ENCODE peak calls at places on chromosomes 1 and 21, in seven cellular contexts. V is GM23338; Y is prostate gland; S is CD8-positive, alpha-beta memory T cell; D is HCT116; R is heart left ventricle; C is IMR-90. B is an unnamed sample. For H3K27me3 and H3K4me1, the result is how much of the 10 kb centered on the place peaks cover.

GRCh38 chr1:118984086-118984989 is 3.8 kb downstream of the TBX15 start:
- DNase-seq in V (peak), Y (no peak), S (no peak), D (no peak), R (no peak), C (peak), B (no peak)

GRCh38 chr21:42749226-42749625 is 95.8 kb downstream of the PDE9A start:
- DNase-seq in V (no peak), Y (no peak), S (no peak), D (no peak), R (no peak), C (no peak), B (no peak)

GRCh38 chr1:162832470-162832869 is 28.5 kb downstream of the CCDC190 start:
- DNase-seq in V (no peak), Y (no peak), S (no peak), D (no peak), R (no peak), C (no peak), B (no peak)

GRCh38 chr1:192768463-192768862 is 40.4 kb upstream of the RGS2 start:
- DNase-seq in V (no peak), Y (no peak), S (no peak), D (no peak), R (no peak), C (no peak), B (no peak)

GRCh38 chr21:24076179-24076578 is 1531.1 kb downstream of the MRPL39 start:
- DNase-seq in V (no peak), Y (no peak), S (no peak), D (no peak), R (no peak), C (peak), B (no peak)

GRCh38 chr1:239056940-239057339 is 329.4 kb upstream of the CHRM3 start:
- DNase-seq in V (peak), Y (peak), S (no peak), D (no peak), R (no peak), C (no peak), B (no peak)

GRCh38 chr1:43585596-43585995 is 54.9 kb downstream of the PTPRF start:
- DNase-seq in V (no peak), Y (no peak), S (no peak), D (no peak), R (no peak), C (no peak), B (no peak)

GRCh38 chr1:21904725-21905520 is 32.2 kb downstream of the HSPG2 start:
- DNase-seq in V (no peak), Y (no peak), S (no peak), D (peak), R (peak), C (peak), B (no peak)

GRCh38 chr1:244970236-244970652 is 105.9 kb upstream of the HNRNPU start:
- DNase-seq in V (peak), Y (no peak), S (peak), D (peak), R (no peak), C (peak), B (no peak)

GRCh38 chr21:33587792-33588484 is 546 bp downstream of the DONSON start:
- DNase-seq in V (peak), Y (peak), S (peak), D (no peak), R (peak), C (peak), B (no peak)

GRCh38 chr1:172845371-172845770 is 186.5 kb downstream of the FASLG start:
- DNase-seq in V (peak), Y (no peak), S (peak), D (no peak), R (no peak), C (peak), B (no peak)

GRCh38 chr1:33123266-33123665 is 42.3 kb downstream of the AZIN2 start:
- DNase-seq in V (no peak), Y (no peak), S (no peak), D (no peak), R (no peak), C (no peak), B (no peak)

GRCh38 chr1:108611984-108612383 is 48.9 kb downstream of the HENMT1 start:
- DNase-seq in V (no peak), Y (no peak), S (no peak), D (no peak), R (no peak), C (no peak), B (no peak)

GRCh38 chr1:55055084-55055882 is 15.9 kb downstream of the PCSK9 start:
- DNase-seq in V (no peak), Y (no peak), S (no peak), D (no peak), R (no peak), C (no peak), B (no peak)

GRCh38 chr1:36420409-36420808 is 22.7 kb upstream of the LSM10 start:
- DNase-seq in V (no peak), Y (no peak), S (no peak), D (no peak), R (no peak), C (no peak), B (no peak)

GRCh38 chr1:64291931-64292330 is 88.5 kb downstream of the UBE2U start:
- DNase-seq in V (no peak), Y (no peak), S (no peak), D (no peak), R (no peak), C (no peak), B (no peak)

GRCh38 chr1:228369608-228370438 is 36.8 kb downstream of the TRIM11 start:
- DNase-seq in V (no peak), Y (no peak), S (no peak), D (no peak), R (no peak), C (no peak), B (no peak)

GRCh38 chr1:101111461-101111860 is 85.9 kb upstream of the DPH5 start:
- DNase-seq in V (no peak), Y (no peak), S (no peak), D (no peak), R (no peak), C (no peak), B (no peak)

GRCh38 chr1:117735045-117735992 is 129.5 kb downstream of the TENT5C start:
- DNase-seq in V (peak), Y (no peak), S (peak), D (no peak), R (peak), C (peak), B (no peak)

GRCh38 chr21:28828981-28829380 is 163.7 kb downstream of the LTN1 start:
- DNase-seq in V (no peak), Y (no peak), S (no peak), D (no peak), R (no peak), C (no peak), B (no peak)

GRCh38 chr21:34544032-34544496 is 32.1 kb upstream of the KCNE1 start:
- DNase-seq in V (peak), Y (peak), S (peak), D (peak), R (peak), C (peak), B (peak)

GRCh38 chr1:46218443-46218842 is 15.3 kb downstream of the LURAP1 start:
- DNase-seq in V (no peak), Y (peak), S (no peak), D (no peak), R (no peak), C (no peak), B (no peak)

GRCh38 chr1:215526147-215526845 is 40.8 kb upstream of the KCTD3 start:
- DNase-seq in V (peak), Y (no peak), S (no peak), D (peak), R (no peak), C (peak), B (no peak)

GRCh38 chr1:158989424-158989823 is 20.3 kb upstream of the IFI16 start:
- DNase-seq in V (no peak), Y (no peak), S (no peak), D (no peak), R (no peak), C (no peak), B (no peak)

GRCh38 chr1:229381234-229381633 is 38.4 kb upstream of the CCSAP start:
- DNase-seq in V (peak), Y (no peak), S (no peak), D (no peak), R (no peak), C (no peak), B (no peak)

GRCh38 chr21:43884012-43884860 is 19.2 kb downstream of the AGPAT3 start:
- DNase-seq in V (peak), Y (no peak), S (no peak), D (peak), R (no peak), C (no peak), B (no peak)

GRCh38 chr1:151166506-151166956 is 587 bp downstream of the SCNM1 start:
- DNase-seq in V (peak), Y (no peak), S (no peak), D (no peak), R (no peak), C (peak), B (no peak)

GRCh38 chr1:112957133-112957812 is 1.3 kb upstream of the SLC16A1 start:
- DNase-seq in V (peak), Y (no peak), S (peak), D (peak), R (peak), C (peak), B (peak)

GRCh38 chr1:172883844-172884243 is 166.9 kb downstream of the TNFSF18 start:
- DNase-seq in V (no peak), Y (no peak), S (no peak), D (no peak), R (no peak), C (no peak), B (no peak)

GRCh38 chr21:34807146-34807880 is 138.5 kb downstream of the CLIC6 start:
- DNase-seq in V (no peak), Y (no peak), S (peak), D (no peak), R (no peak), C (peak), B (no peak)

GRCh38 chr1:179366093-179366800 is 476 bp downstream of the AXDND1 start:
- DNase-seq in V (peak), Y (no peak), S (no peak), D (no peak), R (no peak), C (peak), B (no peak)

GRCh38 chr1:171381866-171382210 is 67.9 kb downstream of the FMO4 start:
- DNase-seq in V (no peak), Y (no peak), S (no peak), D (no peak), R (no peak), C (no peak), B (no peak)

GRCh38 chr1:203744008-203744972 is 20.7 kb upstream of the LAX1 start:
- DNase-seq in V (peak), Y (peak), S (peak), D (no peak), R (peak), C (peak), B (no peak)

GRCh38 chr1:206032356-206033140 is 8.9 kb upstream of the CTSE start:
- DNase-seq in V (no peak), Y (no peak), S (no peak), D (no peak), R (no peak), C (no peak), B (no peak)

GRCh38 chr21:27173052-27173451 is 206.2 kb upstream of the ADAMTS5 start:
- DNase-seq in V (no peak), Y (no peak), S (no peak), D (no peak), R (no peak), C (no peak), B (no peak)

GRCh38 chr1:174445817-174446216 is 1.9 kb upstream of the GPR52 start:
- DNase-seq in V (peak), Y (no peak), S (no peak), D (no peak), R (no peak), C (no peak), B (no peak)

GRCh38 chr1:156841289-156841855 is 17.5 kb downstream of the INSRR start:
- DNase-seq in V (peak), Y (no peak), S (no peak), D (no peak), R (no peak), C (no peak), B (no peak)
- H3K27me3 ChIP-seq in V (half or more), Y (under half), S (under half), D (under half), R (under half), C (half or more), B (under half)

DNA sequence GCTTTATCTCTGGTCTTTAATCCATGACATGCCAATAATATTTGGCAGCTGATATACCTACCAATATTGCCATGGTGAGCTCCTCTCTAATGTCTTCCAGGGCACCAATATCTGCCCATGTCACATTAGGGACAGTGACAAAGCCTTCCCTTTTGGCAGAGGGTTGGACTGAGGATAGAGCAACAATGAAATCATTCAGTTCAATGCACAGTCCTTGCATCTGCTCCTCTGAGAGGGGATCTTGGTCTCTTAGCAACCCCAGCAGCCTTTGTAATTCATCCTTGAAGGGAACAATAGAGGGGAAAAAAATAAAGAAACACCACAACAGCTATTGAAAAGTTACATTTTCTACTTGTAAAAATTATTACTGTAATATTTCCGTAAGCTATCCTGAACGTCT is 42.3 kb downstream of the NVL start:
- DNase-seq in V (peak), Y (no peak), S (no peak), D (no peak), R (no peak), C (no peak), B (peak)
- H3K27ac ChIP-seq in V (no peak), Y (no peak), S (no peak), D (no peak), R (no peak), C (no peak), B (no peak)

GRCh38 chr1:89955806-89956205 is 39.1 kb upstream of the ZNF326 start:
- DNase-seq in V (no peak), Y (no peak), S (no peak), D (no peak), R (no peak), C (no peak), B (no peak)
- H3K4me1 ChIP-seq in V (under half), Y (under half), S (under half), D (under half), R (under half), C (under half), B (under half)

GRCh38 chr1:197738927-197739326 is 36.4 kb downstream of the DENND1B start:
- DNase-seq in V (no peak), Y (no peak), S (no peak), D (no peak), R (no peak), C (no peak), B (no peak)
- H3K27me3 ChIP-seq in V (under half), Y (under half), S (under half), D (under half), R (under half), C (under half), B (under half)

GRCh38 chr1:226695335-226695900 is 43.7 kb downstream of the ITPKB start:
- DNase-seq in V (no peak), Y (no peak), S (no peak), D (no peak), R (no peak), C (no peak), B (no peak)

GRCh38 chr1:226692067-226692792 is 46.9 kb downstream of the ITPKB start:
- DNase-seq in V (no peak), Y (no peak), S (no peak), D (no peak), R (no peak), C (no peak), B (no peak)

GRCh38 chr1:226691257-226691656 is 47.8 kb downstream of the ITPKB start:
- DNase-seq in V (no peak), Y (no peak), S (peak), D (no peak), R (no peak), C (no peak), B (no peak)

GRCh38 chr1:226690460-226690982 is 48.6 kb downstream of the ITPKB start:
- DNase-seq in V (no peak), Y (peak), S (peak), D (no peak), R (no peak), C (peak), B (no peak)

DNA sequence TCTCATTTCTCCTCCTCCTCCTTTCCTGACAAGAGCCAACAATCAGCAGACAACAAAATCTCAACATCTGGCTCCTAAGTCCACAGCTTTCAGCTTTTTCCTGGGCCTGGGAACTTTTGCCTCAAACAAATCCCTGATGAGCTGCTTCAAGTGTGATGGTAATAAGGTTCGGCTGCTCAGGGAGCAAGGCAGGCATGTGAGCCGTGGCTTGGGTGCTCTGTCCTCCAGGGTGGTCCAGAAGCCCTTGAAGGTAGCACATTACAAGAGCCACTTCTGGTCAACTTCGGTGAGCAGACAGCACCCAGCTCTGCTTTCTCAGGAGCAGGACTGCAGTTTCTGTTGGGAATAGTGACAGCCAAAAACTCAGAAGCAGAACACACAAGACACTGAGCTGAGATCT is 46.2 kb downstream of the ITPKB start:
- DNase-seq in V (no peak), Y (no peak), S (no peak), D (no peak), R (no peak), C (no peak), B (no peak)
- H3K27ac ChIP-seq in V (no peak), Y (peak), S (no peak), D (no peak), R (no peak), C (no peak), B (no peak)

GRCh38 chr1:25703671-25704637 is 87.4 kb downstream of the MAN1C1 start:
- DNase-seq in V (no peak), Y (no peak), S (no peak), D (no peak), R (no peak), C (no peak), B (no peak)

GRCh38 chr1:25701030-25701785 is 84.6 kb downstream of the MAN1C1 start:
- DNase-seq in V (no peak), Y (no peak), S (no peak), D (no peak), R (no peak), C (no peak), B (no peak)

GRCh38 chr1:25703041-25703440 is 86.5 kb downstream of the MAN1C1 start:
- DNase-seq in V (no peak), Y (no peak), S (no peak), D (no peak), R (no peak), C (no peak), B (no peak)

GRCh38 chr1:25700626-25701025 is 84.0 kb downstream of the MAN1C1 start:
- DNase-seq in V (peak), Y (no peak), S (no peak), D (no peak), R (peak), C (no peak), B (no peak)

GRCh38 chr1:25702101-25702775 is 85.6 kb downstream of the MAN1C1 start:
- DNase-seq in V (peak), Y (no peak), S (no peak), D (no peak), R (no peak), C (peak), B (no peak)
- H3K4me1 ChIP-seq in V (half or more), Y (under half), S (under half), D (under half), R (half or more), C (under half), B (under half)

DNA sequence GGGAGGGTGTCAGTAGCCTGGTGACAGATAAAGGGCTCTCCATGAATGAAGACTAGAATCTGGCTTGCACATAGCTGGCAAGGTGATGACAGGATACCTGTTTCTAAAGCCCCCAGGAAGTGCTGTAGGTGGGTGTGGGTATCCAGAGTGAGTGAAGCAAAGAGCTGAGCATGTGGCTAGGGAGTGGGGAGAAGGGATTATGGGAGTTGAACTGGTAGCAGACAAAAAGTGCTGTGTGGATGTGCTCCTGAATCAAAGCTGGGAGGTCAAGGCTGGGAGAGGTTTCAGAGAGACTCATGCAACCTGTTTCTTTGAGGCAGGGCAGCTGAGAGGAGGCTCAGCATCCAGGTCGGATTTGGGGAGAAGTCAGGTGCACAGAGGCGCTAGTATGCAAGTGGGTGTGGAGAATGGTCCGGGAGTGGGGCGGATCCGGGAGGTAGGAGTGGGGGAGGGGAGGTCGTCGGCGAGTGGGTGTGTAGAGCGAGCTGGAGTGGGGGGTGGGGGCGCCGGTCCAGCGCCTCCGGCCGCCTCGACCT is 600 bp downstream of the ASTN1 start:
- DNase-seq in V (peak), Y (no peak), S (no peak), D (no peak), R (no peak), C (no peak), B (no peak)
- H3K27me3 ChIP-seq in V (half or more), Y (under half), S (under half), D (under half), R (under half), C (under half), B (under half)

B was measured in iPS DF 6.9.